ENCODE peak calls at places on chromosome 1, in eight cellular contexts. One of them, this sample, is unnamed.

GRCh38 chr1:232992227-232992626 is 41.8 kb downstream of the NTPCR start:
- DNase-seq in K562: no peak
- DNase-seq in lung: no peak
- DNase-seq in lower lobe of right lung: no peak
- DNase-seq in esophagus squamous epithelium: no peak
- DNase-seq in BE2C: no peak
- DNase-seq in left ventricle myocardium inferior: no peak
- DNase-seq in prostate gland: no peak
- DNase-seq in this sample: no peak

GRCh38 chr1:218473527-218473926 is 128.4 kb downstream of the TGFB2 start:
- DNase-seq in K562: no peak
- DNase-seq in lung: no peak
- DNase-seq in lower lobe of right lung: no peak
- DNase-seq in esophagus squamous epithelium: no peak
- DNase-seq in BE2C: no peak
- DNase-seq in left ventricle myocardium inferior: no peak
- DNase-seq in prostate gland: no peak
- DNase-seq in this sample: no peak

GRCh38 chr1:10495475-10495817 is 20.7 kb downstream of the PEX14 start:
- DNase-seq in K562: no peak
- DNase-seq in lung: no peak
- DNase-seq in lower lobe of right lung: no peak
- DNase-seq in esophagus squamous epithelium: no peak
- DNase-seq in BE2C: no peak
- DNase-seq in left ventricle myocardium inferior: no peak
- DNase-seq in prostate gland: no peak
- DNase-seq in this sample: no peak

GRCh38 chr1:182955596-182956588 is 2.9 kb upstream of the SHCBP1L start:
- DNase-seq in K562: no peak
- DNase-seq in lung: no peak
- DNase-seq in lower lobe of right lung: no peak
- DNase-seq in esophagus squamous epithelium: no peak
- DNase-seq in BE2C: no peak
- DNase-seq in left ventricle myocardium inferior: no peak
- DNase-seq in prostate gland: no peak
- DNase-seq in this sample: peak; percentile 91

GRCh38 chr1:166391677-166392076 is 224.9 kb upstream of the FAM78B start:
- DNase-seq in K562: no peak
- DNase-seq in lung: no peak
- DNase-seq in lower lobe of right lung: no peak
- DNase-seq in esophagus squamous epithelium: no peak
- DNase-seq in BE2C: no peak
- DNase-seq in left ventricle myocardium inferior: no peak
- DNase-seq in prostate gland: no peak
- DNase-seq in this sample: no peak

GRCh38 chr1:31412732-31413404 is at the start of gene SERINC2:
- DNase-seq in K562: peak; percentile 40
- DNase-seq in lung: no peak
- DNase-seq in lower lobe of right lung: peak; percentile 59
- DNase-seq in esophagus squamous epithelium: no peak
- DNase-seq in BE2C: no peak
- DNase-seq in left ventricle myocardium inferior: no peak
- DNase-seq in prostate gland: peak; percentile 39
- DNase-seq in this sample: no peak

GRCh38 chr1:89261926-89262540 is 10.6 kb downstream of the GBP5 start:
- DNase-seq in K562: no peak
- DNase-seq in lung: no peak
- DNase-seq in lower lobe of right lung: no peak
- DNase-seq in esophagus squamous epithelium: no peak
- DNase-seq in BE2C: no peak
- DNase-seq in left ventricle myocardium inferior: peak; percentile 26
- DNase-seq in prostate gland: no peak
- DNase-seq in this sample: peak; percentile 16

GRCh38 chr1:3727042-3727824 is 25.0 kb upstream of the CCDC27 start:
- DNase-seq in K562: peak; percentile 80
- DNase-seq in lung: no peak
- DNase-seq in lower lobe of right lung: no peak
- DNase-seq in esophagus squamous epithelium: no peak
- DNase-seq in BE2C: peak; percentile 60
- DNase-seq in left ventricle myocardium inferior: no peak
- DNase-seq in prostate gland: no peak
- DNase-seq in this sample: no peak

GRCh38 chr1:156749429-156750118 is 1.9 kb downstream of the HDGF start:
- DNase-seq in K562: peak; percentile 78
- DNase-seq in lung: no peak
- DNase-seq in lower lobe of right lung: peak; percentile 36
- DNase-seq in esophagus squamous epithelium: no peak
- DNase-seq in BE2C: no peak
- DNase-seq in left ventricle myocardium inferior: no peak
- DNase-seq in prostate gland: no peak
- DNase-seq in this sample: peak; percentile 74

GRCh38 chr1:11772458-11772857 is 10.5 kb downstream of the C1orf167 start:
- DNase-seq in K562: no peak
- DNase-seq in lung: no peak
- DNase-seq in lower lobe of right lung: no peak
- DNase-seq in esophagus squamous epithelium: no peak
- DNase-seq in BE2C: no peak
- DNase-seq in left ventricle myocardium inferior: no peak
- DNase-seq in prostate gland: no peak
- DNase-seq in this sample: no peak

GRCh38 chr1:84795213-84795612 is 97.8 kb downstream of the LPAR3 start:
- DNase-seq in K562: no peak
- DNase-seq in lung: no peak
- DNase-seq in lower lobe of right lung: no peak
- DNase-seq in esophagus squamous epithelium: no peak
- DNase-seq in BE2C: no peak
- DNase-seq in left ventricle myocardium inferior: no peak
- DNase-seq in prostate gland: no peak
- DNase-seq in this sample: no peak

GRCh38 chr1:97814121-97814520 is 106.7 kb downstream of the DPYD start:
- DNase-seq in K562: no peak
- DNase-seq in lung: no peak
- DNase-seq in lower lobe of right lung: no peak
- DNase-seq in esophagus squamous epithelium: no peak
- DNase-seq in BE2C: no peak
- DNase-seq in left ventricle myocardium inferior: no peak
- DNase-seq in prostate gland: no peak
- DNase-seq in this sample: no peak

GRCh38 chr1:9315411-9316079 is 22.9 kb downstream of the SPSB1 start:
- DNase-seq in K562: no peak
- DNase-seq in lung: no peak
- DNase-seq in lower lobe of right lung: no peak
- DNase-seq in esophagus squamous epithelium: no peak
- DNase-seq in BE2C: no peak
- DNase-seq in left ventricle myocardium inferior: peak; percentile 13
- DNase-seq in prostate gland: no peak
- DNase-seq in this sample: peak; percentile 52

GRCh38 chr1:30325085-30325935 is 398.1 kb downstream of the MATN1 start:
- DNase-seq in K562: no peak
- DNase-seq in lung: no peak
- DNase-seq in lower lobe of right lung: no peak
- DNase-seq in esophagus squamous epithelium: no peak
- DNase-seq in BE2C: no peak
- DNase-seq in left ventricle myocardium inferior: no peak
- DNase-seq in prostate gland: no peak
- DNase-seq in this sample: no peak

GRCh38 chr1:66933887-66934700 is 9.3 kb downstream of the MIER1 start:
- DNase-seq in K562: no peak
- DNase-seq in lung: no peak
- DNase-seq in lower lobe of right lung: no peak
- DNase-seq in esophagus squamous epithelium: no peak
- DNase-seq in BE2C: no peak
- DNase-seq in left ventricle myocardium inferior: no peak
- DNase-seq in prostate gland: no peak
- DNase-seq in this sample: no peak

GRCh38 chr1:61141288-61142044 is 59.1 kb downstream of the NFIA start:
- DNase-seq in K562: peak; percentile 47
- DNase-seq in lung: no peak
- DNase-seq in lower lobe of right lung: no peak
- DNase-seq in esophagus squamous epithelium: no peak
- DNase-seq in BE2C: no peak
- DNase-seq in left ventricle myocardium inferior: no peak
- DNase-seq in prostate gland: no peak
- DNase-seq in this sample: no peak
- H3K4me3 ChIP-seq in K562: no peak overlapping the region
- H3K4me3 ChIP-seq in lung: no peak overlapping the region
- H3K4me3 ChIP-seq in lower lobe of right lung: no peak overlapping the region
- H3K4me3 ChIP-seq in esophagus squamous epithelium: no peak overlapping the region
- H3K4me3 ChIP-seq in BE2C: no peak overlapping the region
- H3K4me3 ChIP-seq in left ventricle myocardium inferior: no peak overlapping the region
- H3K4me3 ChIP-seq in prostate gland: no peak overlapping the region
- H3K4me3 ChIP-seq in this sample: no peak overlapping the region

DNA sequence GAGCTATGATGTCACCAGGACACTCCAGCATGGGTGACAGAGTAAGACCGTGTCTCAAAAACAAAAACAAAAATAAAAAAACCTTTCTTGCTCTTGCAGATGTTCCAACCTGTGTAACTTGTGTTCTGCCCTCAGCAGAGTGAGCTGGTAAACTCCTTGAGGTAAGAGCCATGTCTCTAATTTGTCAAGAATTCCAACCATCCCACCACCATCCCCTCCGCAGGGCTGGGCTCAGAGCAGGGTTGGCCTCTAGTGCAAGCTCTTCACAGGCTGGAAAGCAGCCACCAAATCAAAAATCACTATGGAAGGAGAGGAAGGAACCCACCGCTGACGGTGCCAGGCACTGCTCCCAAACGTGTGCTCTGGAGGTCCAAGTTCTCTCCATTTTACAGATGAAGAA is 9.5 kb downstream of the PLEKHA6 start:
- DNase-seq in K562: no peak
- DNase-seq in lung: no peak
- DNase-seq in lower lobe of right lung: no peak
- DNase-seq in esophagus squamous epithelium: no peak
- DNase-seq in BE2C: no peak
- DNase-seq in left ventricle myocardium inferior: no peak
- DNase-seq in prostate gland: no peak
- DNase-seq in this sample: no peak
- H3K4me3 ChIP-seq in K562: no peak overlapping the region
- H3K4me3 ChIP-seq in lung: no peak overlapping the region
- H3K4me3 ChIP-seq in lower lobe of right lung: no peak overlapping the region
- H3K4me3 ChIP-seq in esophagus squamous epithelium: no peak overlapping the region
- H3K4me3 ChIP-seq in BE2C: peak overlapping the region; percentile 62
- H3K4me3 ChIP-seq in left ventricle myocardium inferior: peak overlapping the region; percentile 11
- H3K4me3 ChIP-seq in prostate gland: no peak overlapping the region
- H3K4me3 ChIP-seq in this sample: no peak overlapping the region

GRCh38 chr1:38396606-38397005 is 350.0 kb upstream of the POU3F1 start:
- DNase-seq in K562: no peak
- DNase-seq in lung: no peak
- DNase-seq in lower lobe of right lung: no peak
- DNase-seq in esophagus squamous epithelium: no peak
- DNase-seq in BE2C: no peak
- DNase-seq in left ventricle myocardium inferior: no peak
- DNase-seq in prostate gland: no peak
- DNase-seq in this sample: no peak

GRCh38 chr1:38392866-38393265 is 346.3 kb upstream of the POU3F1 start:
- DNase-seq in K562: no peak
- DNase-seq in lung: no peak
- DNase-seq in lower lobe of right lung: no peak
- DNase-seq in esophagus squamous epithelium: no peak
- DNase-seq in BE2C: no peak
- DNase-seq in left ventricle myocardium inferior: no peak
- DNase-seq in prostate gland: no peak
- DNase-seq in this sample: no peak

GRCh38 chr1:38394303-38394702 is 347.7 kb upstream of the POU3F1 start:
- DNase-seq in K562: no peak
- DNase-seq in lung: no peak
- DNase-seq in lower lobe of right lung: no peak
- DNase-seq in esophagus squamous epithelium: no peak
- DNase-seq in BE2C: no peak
- DNase-seq in left ventricle myocardium inferior: no peak
- DNase-seq in prostate gland: no peak
- DNase-seq in this sample: no peak
- H3K4me3 ChIP-seq in K562: no peak overlapping the region
- H3K4me3 ChIP-seq in lung: no peak overlapping the region
- H3K4me3 ChIP-seq in lower lobe of right lung: no peak overlapping the region
- H3K4me3 ChIP-seq in esophagus squamous epithelium: no peak overlapping the region
- H3K4me3 ChIP-seq in BE2C: no peak overlapping the region
- H3K4me3 ChIP-seq in left ventricle myocardium inferior: no peak overlapping the region
- H3K4me3 ChIP-seq in prostate gland: no peak overlapping the region
- H3K4me3 ChIP-seq in this sample: no peak overlapping the region

DNA sequence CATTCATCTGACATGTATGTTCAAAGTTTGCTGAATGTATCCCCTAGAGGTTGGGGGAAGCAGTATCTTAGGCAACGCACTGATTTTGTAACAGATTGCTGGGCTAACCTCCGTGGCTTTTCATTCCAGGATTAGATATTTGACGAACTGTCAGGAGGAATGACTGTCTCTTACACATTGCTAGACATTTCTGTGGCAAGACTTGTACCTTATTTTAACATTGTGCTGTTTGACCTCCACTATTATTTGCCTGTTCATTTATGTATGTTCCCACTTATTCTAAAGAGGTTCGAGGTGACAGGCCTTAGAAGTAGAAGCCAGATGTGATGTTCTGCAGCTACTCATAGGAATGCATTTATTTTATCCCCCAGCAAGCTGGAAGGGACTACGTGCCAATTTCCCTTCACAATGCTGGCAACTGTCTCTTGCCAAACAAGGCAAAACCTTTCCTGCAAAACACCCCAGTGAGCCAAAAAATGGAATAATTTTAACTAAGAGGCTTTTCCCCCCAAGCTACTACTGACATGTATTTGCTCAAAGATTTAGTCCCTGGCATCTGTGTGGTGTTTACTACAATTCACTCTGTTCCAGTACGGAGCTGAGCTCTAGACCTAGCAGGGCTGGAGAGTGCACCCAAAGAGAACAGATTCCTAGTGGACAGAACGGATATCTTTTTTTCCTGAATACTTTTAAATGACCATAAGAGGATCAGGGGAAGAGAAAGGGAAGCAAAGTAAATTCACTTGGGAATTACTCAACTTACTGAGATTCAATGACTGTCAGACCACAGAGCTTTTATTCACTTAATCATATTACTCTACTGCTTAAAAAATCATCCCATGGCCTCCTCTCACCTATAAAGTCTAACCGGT is 646.2 kb downstream of the SMYD3 start:
- DNase-seq in K562: no peak
- DNase-seq in lung: no peak
- DNase-seq in lower lobe of right lung: no peak
- DNase-seq in esophagus squamous epithelium: no peak
- DNase-seq in BE2C: no peak
- DNase-seq in left ventricle myocardium inferior: no peak
- DNase-seq in prostate gland: no peak
- DNase-seq in this sample: peak; percentile 32
- H3K4me3 ChIP-seq in K562: no peak overlapping the region
- H3K4me3 ChIP-seq in lung: no peak overlapping the region
- H3K4me3 ChIP-seq in lower lobe of right lung: no peak overlapping the region
- H3K4me3 ChIP-seq in esophagus squamous epithelium: no peak overlapping the region
- H3K4me3 ChIP-seq in BE2C: no peak overlapping the region
- H3K4me3 ChIP-seq in left ventricle myocardium inferior: no peak overlapping the region
- H3K4me3 ChIP-seq in prostate gland: no peak overlapping the region
- H3K4me3 ChIP-seq in this sample: no peak overlapping the region